ENCODE peak calls at places on chromosomes 13 and 19, in eight cellular contexts. One of them, this sample, is unnamed.

GRCh38 chr19:15479391-15480345 is at the start of gene PGLYRP2:
- DNase-seq in NCI-H446 treated with DMSO at 0.1 percent for 48 hours: no peak
- DNase-seq in LoVo: no peak
- DNase-seq in H54: no peak
- DNase-seq in colonic mucosa: no peak
- DNase-seq in activated T-cell treated with anti-CD3 and anti-CD28 coated beads for 1 hour: no peak
- DNase-seq in NCI-H1105 treated with DMSO at 0.1 percent for 48 hours: no peak
- DNase-seq in SK-N-SH: peak; percentile 17
- DNase-seq in this sample: no peak

GRCh38 chr19:40257096-40257517 is 28.0 kb downstream of the AKT2 start:
- DNase-seq in NCI-H446 treated with DMSO at 0.1 percent for 48 hours: no peak
- DNase-seq in LoVo: no peak
- DNase-seq in H54: no peak
- DNase-seq in colonic mucosa: no peak
- DNase-seq in activated T-cell treated with anti-CD3 and anti-CD28 coated beads for 1 hour: no peak
- DNase-seq in NCI-H1105 treated with DMSO at 0.1 percent for 48 hours: no peak
- DNase-seq in SK-N-SH: no peak
- DNase-seq in this sample: peak; percentile 47

GRCh38 chr19:16873603-16874002 is 15.2 kb upstream of the F2RL3 start:
- DNase-seq in NCI-H446 treated with DMSO at 0.1 percent for 48 hours: no peak
- DNase-seq in LoVo: no peak
- DNase-seq in H54: no peak
- DNase-seq in colonic mucosa: no peak
- DNase-seq in activated T-cell treated with anti-CD3 and anti-CD28 coated beads for 1 hour: no peak
- DNase-seq in NCI-H1105 treated with DMSO at 0.1 percent for 48 hours: no peak
- DNase-seq in SK-N-SH: no peak
- DNase-seq in this sample: no peak

GRCh38 chr19:38059897-38060296 is 152.9 kb downstream of the SIPA1L3 start:
- DNase-seq in NCI-H446 treated with DMSO at 0.1 percent for 48 hours: no peak
- DNase-seq in LoVo: no peak
- DNase-seq in H54: no peak
- DNase-seq in colonic mucosa: no peak
- DNase-seq in activated T-cell treated with anti-CD3 and anti-CD28 coated beads for 1 hour: no peak
- DNase-seq in NCI-H1105 treated with DMSO at 0.1 percent for 48 hours: no peak
- DNase-seq in SK-N-SH: no peak
- DNase-seq in this sample: no peak

GRCh38 chr13:110173247-110173818 is 133.6 kb downstream of the COL4A1 start:
- DNase-seq in NCI-H446 treated with DMSO at 0.1 percent for 48 hours: no peak
- DNase-seq in LoVo: no peak
- DNase-seq in H54: no peak
- DNase-seq in colonic mucosa: no peak
- DNase-seq in activated T-cell treated with anti-CD3 and anti-CD28 coated beads for 1 hour: no peak
- DNase-seq in NCI-H1105 treated with DMSO at 0.1 percent for 48 hours: no peak
- DNase-seq in SK-N-SH: no peak
- DNase-seq in this sample: peak; percentile 31

GRCh38 chr19:912181-913079 is 589 bp downstream of the R3HDM4 start:
- DNase-seq in NCI-H446 treated with DMSO at 0.1 percent for 48 hours: no peak
- DNase-seq in LoVo: no peak
- DNase-seq in H54: no peak
- DNase-seq in colonic mucosa: no peak
- DNase-seq in activated T-cell treated with anti-CD3 and anti-CD28 coated beads for 1 hour: no peak
- DNase-seq in NCI-H1105 treated with DMSO at 0.1 percent for 48 hours: no peak
- DNase-seq in SK-N-SH: no peak
- DNase-seq in this sample: no peak

GRCh38 chr19:49954092-49954825 is 6.7 kb downstream of the SIGLEC11 start:
- DNase-seq in NCI-H446 treated with DMSO at 0.1 percent for 48 hours: no peak
- DNase-seq in LoVo: no peak
- DNase-seq in H54: no peak
- DNase-seq in colonic mucosa: no peak
- DNase-seq in activated T-cell treated with anti-CD3 and anti-CD28 coated beads for 1 hour: no peak
- DNase-seq in NCI-H1105 treated with DMSO at 0.1 percent for 48 hours: no peak
- DNase-seq in SK-N-SH: no peak
- DNase-seq in this sample: no peak

GRCh38 chr13:51107996-51108395 is 3.1 kb downstream of the C13orf42 start:
- DNase-seq in NCI-H446 treated with DMSO at 0.1 percent for 48 hours: no peak
- DNase-seq in LoVo: no peak
- DNase-seq in H54: no peak
- DNase-seq in colonic mucosa: no peak
- DNase-seq in activated T-cell treated with anti-CD3 and anti-CD28 coated beads for 1 hour: no peak
- DNase-seq in NCI-H1105 treated with DMSO at 0.1 percent for 48 hours: no peak
- DNase-seq in SK-N-SH: no peak
- DNase-seq in this sample: no peak

GRCh38 chr13:24727731-24728601 is 36.0 kb upstream of the RNF17 start:
- DNase-seq in NCI-H446 treated with DMSO at 0.1 percent for 48 hours: peak; percentile 39
- DNase-seq in LoVo: peak; percentile 77
- DNase-seq in H54: peak; percentile 51
- DNase-seq in colonic mucosa: peak; percentile 65
- DNase-seq in activated T-cell treated with anti-CD3 and anti-CD28 coated beads for 1 hour: peak; percentile 54
- DNase-seq in NCI-H1105 treated with DMSO at 0.1 percent for 48 hours: peak; percentile 0
- DNase-seq in SK-N-SH: peak; percentile 85
- DNase-seq in this sample: peak; percentile 53

GRCh38 chr19:12272980-12273901 is 21.4 kb downstream of the ZNF44 start:
- DNase-seq in NCI-H446 treated with DMSO at 0.1 percent for 48 hours: no peak
- DNase-seq in LoVo: no peak
- DNase-seq in H54: no peak
- DNase-seq in colonic mucosa: no peak
- DNase-seq in activated T-cell treated with anti-CD3 and anti-CD28 coated beads for 1 hour: no peak
- DNase-seq in NCI-H1105 treated with DMSO at 0.1 percent for 48 hours: no peak
- DNase-seq in SK-N-SH: no peak
- DNase-seq in this sample: no peak

GRCh38 chr13:38415233-38415632 is 65.6 kb downstream of the UFM1 start:
- DNase-seq in NCI-H446 treated with DMSO at 0.1 percent for 48 hours: no peak
- DNase-seq in LoVo: no peak
- DNase-seq in H54: no peak
- DNase-seq in colonic mucosa: no peak
- DNase-seq in activated T-cell treated with anti-CD3 and anti-CD28 coated beads for 1 hour: no peak
- DNase-seq in NCI-H1105 treated with DMSO at 0.1 percent for 48 hours: no peak
- DNase-seq in SK-N-SH: no peak
- DNase-seq in this sample: no peak

GRCh38 chr13:67652887-67653286 is 422.8 kb upstream of the PCDH9 start:
- DNase-seq in NCI-H446 treated with DMSO at 0.1 percent for 48 hours: no peak
- DNase-seq in LoVo: no peak
- DNase-seq in H54: no peak
- DNase-seq in colonic mucosa: no peak
- DNase-seq in activated T-cell treated with anti-CD3 and anti-CD28 coated beads for 1 hour: no peak
- DNase-seq in NCI-H1105 treated with DMSO at 0.1 percent for 48 hours: no peak
- DNase-seq in SK-N-SH: no peak
- DNase-seq in this sample: no peak

GRCh38 chr13:21834511-21834910 is 163.6 kb downstream of the FGF9 start:
- DNase-seq in NCI-H446 treated with DMSO at 0.1 percent for 48 hours: no peak
- DNase-seq in LoVo: no peak
- DNase-seq in H54: no peak
- DNase-seq in colonic mucosa: no peak
- DNase-seq in activated T-cell treated with anti-CD3 and anti-CD28 coated beads for 1 hour: no peak
- DNase-seq in NCI-H1105 treated with DMSO at 0.1 percent for 48 hours: no peak
- DNase-seq in SK-N-SH: no peak
- DNase-seq in this sample: no peak

This sample was measured in kidney epithelial cell.